ENCODE peak calls at places on chromosomes 4 and X, in five cellular contexts. J is left ventricle myocardium inferior; D is stimulated activated CD4-positive, alpha-beta T cell treated with anti-CD3 and anti-CD28 coated beads, Interleukin-2, amount 100 ng/mL, for 48 hours; M is BJ; E is stimulated activated CD8-positive, alpha-beta memory T cell treated with anti-CD3 and anti-CD28 coated beads, Interleukin-7, amount 100 ng/mL, for 24 hours. Y is an unnamed sample.

GRCh38 chrX:119537487-119537886 is 27.7 kb downstream of the STEEP1 start:
- DNase-seq in D (no peak), M (no peak), J (no peak), E (no peak), Y (no peak)

GRCh38 chrX:132480581-132481203 is 8.1 kb downstream of the MBNL3 start:
- DNase-seq in M (peak), D (peak), J (no peak), E (no peak), Y (peak)

GRCh38 chr4:124867551-124867950 is 155.0 kb upstream of the ANKRD50 start:
- DNase-seq in J (no peak), E (no peak), D (no peak), M (no peak), Y (no peak)

GRCh38 chr4:112898357-112899141 is 150.9 kb upstream of the ANK2 start:
- DNase-seq in M (no peak), E (no peak), D (no peak), J (no peak), Y (peak)

GRCh38 chr4:70868778-70869177 is 29.1 kb upstream of the GRSF1 start:
- DNase-seq in M (no peak), J (no peak), D (no peak), E (no peak), Y (no peak)

GRCh38 chr4:112214397-112215264 is 17.0 kb upstream of the AP1AR start:
- DNase-seq in E (no peak), M (no peak), D (no peak), J (no peak), Y (peak)

GRCh38 chr4:156512622-156513021 is 459.0 kb downstream of the PDGFC start:
- DNase-seq in J (no peak), M (no peak), D (no peak), E (no peak), Y (no peak)

GRCh38 chr4:128159967-128160366 is 98.9 kb downstream of the LARP1B start:
- DNase-seq in D (no peak), E (no peak), J (no peak), M (peak), Y (peak)

GRCh38 chr4:75907956-75908355 is 5.7 kb upstream of the PPEF2 start:
- DNase-seq in D (no peak), J (no peak), M (no peak), E (no peak), Y (no peak)

GRCh38 chr4:154399259-154399974 is 92.2 kb downstream of the DCHS2 start:
- DNase-seq in D (no peak), E (no peak), M (no peak), J (no peak), Y (peak)

GRCh38 chrX:12978205-12979010 is 3.5 kb downstream of the TMSB4X start:
- DNase-seq in D (peak), E (no peak), M (no peak), J (peak), Y (peak)

GRCh38 chr4:147286846-147287587 is 193.9 kb upstream of the EDNRA start:
- DNase-seq in D (no peak), E (no peak), M (no peak), J (no peak), Y (peak)

GRCh38 chr4:186781032-186781917 is 57.6 kb upstream of the FAT1 start:
- DNase-seq in J (no peak), E (no peak), D (no peak), M (no peak), Y (peak)

GRCh38 chr4:5752803-5753184 is 41.8 kb downstream of the EVC start:
- DNase-seq in D (no peak), J (no peak), M (no peak), E (no peak), Y (no peak)

GRCh38 chr4:149914521-149915115 is 99.0 kb upstream of the IQCM start:
- DNase-seq in M (no peak), E (no peak), D (peak), J (no peak), Y (peak)

GRCh38 chr4:159428975-159429692 is 326.3 kb downstream of the RAPGEF2 start:
- DNase-seq in J (no peak), E (no peak), D (no peak), M (no peak), Y (no peak)

GRCh38 chrX:129996120-129996519 is 13.7 kb downstream of the BCORL1 start:
- DNase-seq in M (peak), J (no peak), D (no peak), E (no peak), Y (peak)

GRCh38 chr4:177242651-177243296 is 66.9 kb upstream of the NEIL3 start:
- DNase-seq in E (no peak), D (no peak), M (no peak), J (no peak), Y (no peak)

GRCh38 chrX:40098264-40099045 is 697 bp upstream of the BCOR start:
- DNase-seq in M (no peak), D (no peak), E (no peak), J (peak), Y (peak)

GRCh38 chrX:2848806-2849420 is 20.2 kb downstream of the GYG2 start:
- DNase-seq in D (no peak), M (no peak), E (no peak), J (no peak), Y (peak)

GRCh38 chrX:1239681-1240142 is 27.3 kb upstream of the CRLF2 start:
- DNase-seq in E (no peak), M (no peak), D (no peak), J (peak), Y (no peak)

GRCh38 chr4:23305026-23305425 is 584.8 kb downstream of the PPARGC1A start:
- DNase-seq in E (no peak), J (no peak), D (no peak), M (no peak), Y (no peak)

GRCh38 chrX:11998944-11999343 is 139.3 kb upstream of the FRMPD4 start:
- DNase-seq in E (no peak), J (no peak), M (no peak), D (no peak), Y (no peak)

GRCh38 chr4:64158648-64159326 is 250.5 kb downstream of the TECRL start:
- DNase-seq in J (no peak), E (peak), M (no peak), D (peak), Y (peak)